ENCODE peak calls at places on chromosome 18, in six cellular contexts. One of them, this sample, is unnamed.

GRCh38 chr18:24976502-24976901 is 375.5 kb downstream of the ZNF521 start:
- ATAC-seq in GM23338: no peak
- ATAC-seq in HepG2: no peak
- ATAC-seq in HCT116: no peak
- ATAC-seq in Panc1: no peak
- ATAC-seq in upper lobe of left lung: no peak
- ATAC-seq in this sample: no peak

GRCh38 chr18:10131783-10132381 is 218.1 kb downstream of the VAPA start:
- ATAC-seq in GM23338: peak
- ATAC-seq in HCT116: peak
- ATAC-seq in Panc1: peak
- ATAC-seq in HepG2: peak
- ATAC-seq in upper lobe of left lung: no peak
- ATAC-seq in this sample: peak

GRCh38 chr18:64002581-64002980 is 32.7 kb downstream of the SERPINB8 start:
- ATAC-seq in HCT116: no peak
- ATAC-seq in HepG2: no peak
- ATAC-seq in Panc1: no peak
- ATAC-seq in upper lobe of left lung: no peak
- ATAC-seq in GM23338: peak
- ATAC-seq in this sample: no peak

GRCh38 chr18:21830533-21830932 is 89.9 kb downstream of the MIB1 start:
- ATAC-seq in upper lobe of left lung: no peak
- ATAC-seq in HepG2: no peak
- ATAC-seq in Panc1: no peak
- ATAC-seq in GM23338: peak
- ATAC-seq in HCT116: no peak
- ATAC-seq in this sample: no peak

GRCh38 chr18:79454034-79454735 is 58.5 kb downstream of the NFATC1 start:
- ATAC-seq in Panc1: no peak
- ATAC-seq in HepG2: no peak
- ATAC-seq in HCT116: no peak
- ATAC-seq in upper lobe of left lung: peak
- ATAC-seq in GM23338: no peak
- ATAC-seq in this sample: peak

GRCh38 chr18:12517142-12517541 is 109.4 kb downstream of the PRELID3A start:
- ATAC-seq in upper lobe of left lung: no peak
- ATAC-seq in Panc1: no peak
- ATAC-seq in HepG2: no peak
- ATAC-seq in HCT116: no peak
- ATAC-seq in GM23338: no peak
- ATAC-seq in this sample: no peak

GRCh38 chr18:32189723-32190591 is at the start of gene MEP1B:
- ATAC-seq in HepG2: no peak
- ATAC-seq in HCT116: no peak
- ATAC-seq in Panc1: no peak
- ATAC-seq in upper lobe of left lung: no peak
- ATAC-seq in GM23338: no peak
- ATAC-seq in this sample: no peak

GRCh38 chr18:56627991-56628390 is 10.4 kb downstream of the TXNL1 start:
- ATAC-seq in GM23338: no peak
- ATAC-seq in HCT116: no peak
- ATAC-seq in HepG2: no peak
- ATAC-seq in upper lobe of left lung: no peak
- ATAC-seq in Panc1: no peak
- ATAC-seq in this sample: no peak

DNA sequence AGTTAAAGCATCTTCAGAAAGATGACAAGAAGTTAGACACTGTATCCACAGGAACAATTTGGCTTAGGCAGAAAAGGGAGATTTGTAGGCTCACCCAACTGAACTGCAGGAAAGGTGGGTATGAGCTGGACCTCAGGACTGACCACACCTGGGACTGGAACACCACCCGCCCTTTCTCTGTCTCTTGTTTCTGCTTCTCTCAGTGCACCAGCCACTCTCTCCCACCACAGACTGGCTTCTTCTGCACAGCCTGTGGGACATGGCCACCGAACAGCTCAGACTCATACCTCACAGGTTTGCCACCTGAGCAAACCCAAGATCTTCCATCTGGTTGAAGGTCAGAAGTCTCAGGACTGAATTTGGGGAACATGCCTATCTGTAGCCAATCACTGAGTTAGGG is 14.2 kb upstream of the MALT1 start:
- ATAC-seq in HCT116: no peak
- ATAC-seq in HepG2: no peak
- ATAC-seq in Panc1: no peak
- ATAC-seq in upper lobe of left lung: no peak
- ATAC-seq in GM23338: no peak
- ATAC-seq in this sample: no peak
- TF ChIP-seq POLR2AphosphoS5 in HCT116: no peak
- TF ChIP-seq POLR2AphosphoS5 in HepG2: no peak
- TF ChIP-seq POLR2AphosphoS5 in Panc1: no peak
- TF ChIP-seq POLR2AphosphoS5 in upper lobe of left lung: no peak
- TF ChIP-seq POLR2AphosphoS5 in GM23338: no peak
- TF ChIP-seq POLR2AphosphoS5 in this sample: no peak

GRCh38 chr18:26488417-26489009 is 59.8 kb downstream of the KCTD1 start:
- ATAC-seq in upper lobe of left lung: no peak
- ATAC-seq in GM23338: no peak
- ATAC-seq in HepG2: no peak
- ATAC-seq in HCT116: no peak
- ATAC-seq in Panc1: no peak
- ATAC-seq in this sample: no peak
- TF ChIP-seq POLR2AphosphoS5 in upper lobe of left lung: no peak
- TF ChIP-seq POLR2AphosphoS5 in GM23338: no peak
- TF ChIP-seq POLR2AphosphoS5 in HepG2: no peak
- TF ChIP-seq POLR2AphosphoS5 in HCT116: no peak
- TF ChIP-seq POLR2AphosphoS5 in Panc1: no peak
- TF ChIP-seq POLR2AphosphoS5 in this sample: no peak

GRCh38 chr18:48308027-48308635 is 101.1 kb downstream of the ZBTB7C start:
- ATAC-seq in upper lobe of left lung: no peak
- ATAC-seq in GM23338: no peak
- ATAC-seq in HepG2: no peak
- ATAC-seq in Panc1: no peak
- ATAC-seq in HCT116: peak
- ATAC-seq in this sample: no peak
- TF ChIP-seq POLR2AphosphoS5 in upper lobe of left lung: no peak
- TF ChIP-seq POLR2AphosphoS5 in GM23338: no peak
- TF ChIP-seq POLR2AphosphoS5 in HepG2: no peak
- TF ChIP-seq POLR2AphosphoS5 in Panc1: no peak
- TF ChIP-seq POLR2AphosphoS5 in HCT116: no peak
- TF ChIP-seq POLR2AphosphoS5 in this sample: no peak

GRCh38 chr18:48675330-48675761 is 136.5 kb downstream of the CTIF start:
- ATAC-seq in Panc1: peak
- ATAC-seq in GM23338: peak
- ATAC-seq in HepG2: peak
- ATAC-seq in HCT116: peak
- ATAC-seq in upper lobe of left lung: peak
- ATAC-seq in this sample: peak
- TF ChIP-seq POLR2AphosphoS5 in Panc1: no peak
- TF ChIP-seq POLR2AphosphoS5 in GM23338: no peak
- TF ChIP-seq POLR2AphosphoS5 in HepG2: no peak
- TF ChIP-seq POLR2AphosphoS5 in HCT116: no peak
- TF ChIP-seq POLR2AphosphoS5 in upper lobe of left lung: no peak
- TF ChIP-seq POLR2AphosphoS5 in this sample: no peak

GRCh38 chr18:37551846-37552245 is 13.8 kb downstream of the CELF4 start:
- ATAC-seq in HCT116: no peak
- ATAC-seq in Panc1: no peak
- ATAC-seq in HepG2: no peak
- ATAC-seq in GM23338: no peak
- ATAC-seq in upper lobe of left lung: no peak
- ATAC-seq in this sample: no peak
- TF ChIP-seq POLR2AphosphoS5 in HCT116: no peak
- TF ChIP-seq POLR2AphosphoS5 in Panc1: no peak
- TF ChIP-seq POLR2AphosphoS5 in HepG2: no peak
- TF ChIP-seq POLR2AphosphoS5 in GM23338: no peak
- TF ChIP-seq POLR2AphosphoS5 in upper lobe of left lung: no peak
- TF ChIP-seq POLR2AphosphoS5 in this sample: no peak

GRCh38 chr18:48676756-48677368 is 138.0 kb downstream of the CTIF start:
- ATAC-seq in Panc1: peak
- ATAC-seq in GM23338: peak
- ATAC-seq in upper lobe of left lung: no peak
- ATAC-seq in HCT116: peak
- ATAC-seq in HepG2: peak
- ATAC-seq in this sample: peak
- TF ChIP-seq POLR2AphosphoS5 in Panc1: no peak
- TF ChIP-seq POLR2AphosphoS5 in GM23338: no peak
- TF ChIP-seq POLR2AphosphoS5 in upper lobe of left lung: no peak
- TF ChIP-seq POLR2AphosphoS5 in HCT116: no peak
- TF ChIP-seq POLR2AphosphoS5 in HepG2: no peak
- TF ChIP-seq POLR2AphosphoS5 in this sample: no peak

DNA sequence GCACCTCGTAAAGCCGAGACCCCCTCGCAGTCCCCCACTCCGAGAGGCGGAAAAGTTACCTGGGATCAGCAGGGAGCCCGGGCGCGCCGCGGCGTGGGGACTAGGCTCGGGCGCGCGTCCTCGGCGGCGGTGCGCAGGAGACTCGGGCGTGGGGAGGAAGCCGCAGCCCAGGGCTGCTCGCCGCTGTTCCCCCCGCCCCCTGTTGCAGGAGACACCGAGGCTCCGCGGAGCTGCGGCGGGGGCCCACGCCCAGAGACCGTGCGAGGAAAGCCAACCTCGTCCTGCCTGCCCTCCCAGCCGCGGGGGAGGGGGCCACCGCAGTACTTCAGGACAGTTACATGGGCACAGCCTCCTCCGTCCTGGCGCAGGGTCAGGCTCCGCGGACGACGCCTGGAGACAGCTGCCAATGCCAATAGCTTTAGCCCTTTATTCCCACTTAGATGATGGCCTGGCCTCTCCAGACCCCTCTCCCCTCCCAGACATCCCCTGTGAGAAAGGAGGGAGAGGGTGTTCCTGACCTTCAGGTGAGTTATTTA is at the start of gene EPB41L3:
- ATAC-seq in HCT116: no peak
- ATAC-seq in HepG2: no peak
- ATAC-seq in upper lobe of left lung: peak
- ATAC-seq in GM23338: peak
- ATAC-seq in Panc1: no peak
- ATAC-seq in this sample: peak
- TF ChIP-seq POLR2AphosphoS5 in HCT116: no peak
- TF ChIP-seq POLR2AphosphoS5 in HepG2: no peak
- TF ChIP-seq POLR2AphosphoS5 in upper lobe of left lung: peak
- TF ChIP-seq POLR2AphosphoS5 in GM23338: no peak
- TF ChIP-seq POLR2AphosphoS5 in Panc1: no peak
- TF ChIP-seq POLR2AphosphoS5 in this sample: peak

DNA sequence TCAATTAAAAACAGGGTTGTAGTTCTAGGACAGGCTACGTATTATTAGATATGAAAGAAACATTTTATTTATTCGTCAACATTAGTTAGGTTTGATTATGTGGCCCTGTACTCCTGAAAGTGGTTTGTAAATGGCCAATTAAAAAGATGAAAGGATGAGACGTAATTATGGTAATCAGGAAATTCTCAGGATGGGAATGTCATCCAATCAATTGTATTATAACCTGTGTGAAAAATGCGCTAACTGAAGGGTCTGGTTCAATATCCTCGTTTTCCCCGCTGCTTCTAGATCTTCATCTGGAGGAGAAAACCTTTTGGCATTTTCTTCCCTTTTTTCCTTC is 5.6 kb upstream of the C18orf32 start:
- ATAC-seq in GM23338: no peak
- ATAC-seq in HCT116: no peak
- ATAC-seq in upper lobe of left lung: no peak
- ATAC-seq in Panc1: no peak
- ATAC-seq in HepG2: no peak
- ATAC-seq in this sample: no peak
- TF ChIP-seq POLR2AphosphoS5 in GM23338: no peak
- TF ChIP-seq POLR2AphosphoS5 in HCT116: no peak
- TF ChIP-seq POLR2AphosphoS5 in upper lobe of left lung: no peak
- TF ChIP-seq POLR2AphosphoS5 in Panc1: no peak
- TF ChIP-seq POLR2AphosphoS5 in HepG2: no peak
- TF ChIP-seq POLR2AphosphoS5 in this sample: no peak

This sample was measured in gastroesophageal sphincter.